ENCODE peak calls at places on chromosome 2, in ten cellular contexts. One of them, this sample, is unnamed.

GRCh38 chr2:26770986-26771586 is 7.0 kb downstream of the SLC35F6 start:
- DNase-seq in GM23248: peak; percentile 80
- DNase-seq in Panc1: no peak
- DNase-seq in WERI-Rb-1: peak; percentile 65
- DNase-seq in lung microvascular endothelial cell: peak; percentile 81
- DNase-seq in germinal center: no peak
- DNase-seq in activated T-helper 1 cell treated with anti-CD3 and anti-CD28 coated beads, Interleukin-2, amount 50 U/mL, for 16 hours: no peak
- DNase-seq in CD8-positive, alpha-beta T cell: no peak
- DNase-seq in kidney tubule cell: peak; percentile 87
- DNase-seq in hypothalamus: peak; percentile 47
- DNase-seq in this sample: peak; percentile 82

GRCh38 chr2:85063981-85064599 is 69.1 kb upstream of the TCF7L1 start:
- DNase-seq in hypothalamus: no peak
- DNase-seq in kidney tubule cell: no peak
- DNase-seq in activated T-helper 1 cell treated with anti-CD3 and anti-CD28 coated beads, Interleukin-2, amount 50 U/mL, for 16 hours: no peak
- DNase-seq in GM23248: no peak
- DNase-seq in germinal center: no peak
- DNase-seq in WERI-Rb-1: no peak
- DNase-seq in CD8-positive, alpha-beta T cell: no peak
- DNase-seq in lung microvascular endothelial cell: no peak
- DNase-seq in Panc1: no peak
- DNase-seq in this sample: no peak

GRCh38 chr2:153487482-153487881 is 8.9 kb upstream of the RPRM start:
- DNase-seq in hypothalamus: no peak
- DNase-seq in activated T-helper 1 cell treated with anti-CD3 and anti-CD28 coated beads, Interleukin-2, amount 50 U/mL, for 16 hours: no peak
- DNase-seq in WERI-Rb-1: no peak
- DNase-seq in kidney tubule cell: peak; percentile 23
- DNase-seq in Panc1: no peak
- DNase-seq in CD8-positive, alpha-beta T cell: no peak
- DNase-seq in lung microvascular endothelial cell: no peak
- DNase-seq in germinal center: no peak
- DNase-seq in GM23248: peak; percentile 5
- DNase-seq in this sample: no peak

GRCh38 chr2:216665717-216666116 is 29.6 kb downstream of the IGFBP5 start:
- DNase-seq in germinal center: no peak
- DNase-seq in hypothalamus: no peak
- DNase-seq in lung microvascular endothelial cell: no peak
- DNase-seq in CD8-positive, alpha-beta T cell: no peak
- DNase-seq in WERI-Rb-1: no peak
- DNase-seq in activated T-helper 1 cell treated with anti-CD3 and anti-CD28 coated beads, Interleukin-2, amount 50 U/mL, for 16 hours: no peak
- DNase-seq in kidney tubule cell: no peak
- DNase-seq in Panc1: no peak
- DNase-seq in GM23248: no peak
- DNase-seq in this sample: no peak

GRCh38 chr2:72278046-72278445 is 130.4 kb upstream of the CYP26B1 start:
- DNase-seq in lung microvascular endothelial cell: peak; percentile 48
- DNase-seq in WERI-Rb-1: no peak
- DNase-seq in hypothalamus: no peak
- DNase-seq in CD8-positive, alpha-beta T cell: no peak
- DNase-seq in Panc1: no peak
- DNase-seq in kidney tubule cell: peak; percentile 55
- DNase-seq in activated T-helper 1 cell treated with anti-CD3 and anti-CD28 coated beads, Interleukin-2, amount 50 U/mL, for 16 hours: no peak
- DNase-seq in GM23248: peak; percentile 87
- DNase-seq in germinal center: no peak
- DNase-seq in this sample: no peak

GRCh38 chr2:239926587-239927234 is 98.4 kb downstream of the NDUFA10 start:
- DNase-seq in kidney tubule cell: no peak
- DNase-seq in CD8-positive, alpha-beta T cell: no peak
- DNase-seq in Panc1: no peak
- DNase-seq in hypothalamus: no peak
- DNase-seq in germinal center: no peak
- DNase-seq in lung microvascular endothelial cell: no peak
- DNase-seq in activated T-helper 1 cell treated with anti-CD3 and anti-CD28 coated beads, Interleukin-2, amount 50 U/mL, for 16 hours: no peak
- DNase-seq in WERI-Rb-1: peak; percentile 4
- DNase-seq in GM23248: peak; percentile 36
- DNase-seq in this sample: peak; percentile 9

GRCh38 chr2:18117592-18117991 is 239.1 kb downstream of the KCNS3 start:
- DNase-seq in WERI-Rb-1: peak; percentile 87
- DNase-seq in CD8-positive, alpha-beta T cell: no peak
- DNase-seq in kidney tubule cell: peak; percentile 54
- DNase-seq in GM23248: peak; percentile 67
- DNase-seq in Panc1: no peak
- DNase-seq in germinal center: no peak
- DNase-seq in lung microvascular endothelial cell: peak; percentile 49
- DNase-seq in hypothalamus: no peak
- DNase-seq in activated T-helper 1 cell treated with anti-CD3 and anti-CD28 coated beads, Interleukin-2, amount 50 U/mL, for 16 hours: no peak
- DNase-seq in this sample: no peak

GRCh38 chr2:43519711-43520221 is 76.1 kb downstream of the THADA start:
- DNase-seq in activated T-helper 1 cell treated with anti-CD3 and anti-CD28 coated beads, Interleukin-2, amount 50 U/mL, for 16 hours: no peak
- DNase-seq in WERI-Rb-1: no peak
- DNase-seq in GM23248: peak; percentile 95
- DNase-seq in CD8-positive, alpha-beta T cell: no peak
- DNase-seq in germinal center: no peak
- DNase-seq in kidney tubule cell: peak; percentile 95
- DNase-seq in lung microvascular endothelial cell: peak; percentile 90
- DNase-seq in Panc1: no peak
- DNase-seq in hypothalamus: no peak
- DNase-seq in this sample: peak; percentile 87

GRCh38 chr2:64858541-64859031 is 130.6 kb upstream of the SLC1A4 start:
- DNase-seq in activated T-helper 1 cell treated with anti-CD3 and anti-CD28 coated beads, Interleukin-2, amount 50 U/mL, for 16 hours: no peak
- DNase-seq in Panc1: no peak
- DNase-seq in CD8-positive, alpha-beta T cell: no peak
- DNase-seq in GM23248: peak; percentile 52
- DNase-seq in lung microvascular endothelial cell: no peak
- DNase-seq in WERI-Rb-1: no peak
- DNase-seq in kidney tubule cell: no peak
- DNase-seq in hypothalamus: no peak
- DNase-seq in germinal center: peak; percentile 40
- DNase-seq in this sample: no peak

GRCh38 chr2:84894131-84894586 is 11.3 kb upstream of the TMSB10 start:
- DNase-seq in kidney tubule cell: no peak
- DNase-seq in germinal center: no peak
- DNase-seq in lung microvascular endothelial cell: no peak
- DNase-seq in CD8-positive, alpha-beta T cell: no peak
- DNase-seq in activated T-helper 1 cell treated with anti-CD3 and anti-CD28 coated beads, Interleukin-2, amount 50 U/mL, for 16 hours: no peak
- DNase-seq in Panc1: no peak
- DNase-seq in GM23248: no peak
- DNase-seq in hypothalamus: no peak
- DNase-seq in WERI-Rb-1: peak; percentile 57
- DNase-seq in this sample: no peak

GRCh38 chr2:105748564-105748963 is 3.9 kb downstream of the NCK2 start:
- DNase-seq in hypothalamus: no peak
- DNase-seq in activated T-helper 1 cell treated with anti-CD3 and anti-CD28 coated beads, Interleukin-2, amount 50 U/mL, for 16 hours: no peak
- DNase-seq in kidney tubule cell: no peak
- DNase-seq in germinal center: no peak
- DNase-seq in GM23248: no peak
- DNase-seq in lung microvascular endothelial cell: peak; percentile 27
- DNase-seq in CD8-positive, alpha-beta T cell: no peak
- DNase-seq in WERI-Rb-1: no peak
- DNase-seq in Panc1: no peak
- DNase-seq in this sample: no peak

GRCh38 chr2:3480352-3481010 is 38.9 kb downstream of the ADI1 start:
- DNase-seq in lung microvascular endothelial cell: no peak
- DNase-seq in activated T-helper 1 cell treated with anti-CD3 and anti-CD28 coated beads, Interleukin-2, amount 50 U/mL, for 16 hours: no peak
- DNase-seq in hypothalamus: no peak
- DNase-seq in Panc1: no peak
- DNase-seq in WERI-Rb-1: peak; percentile 86
- DNase-seq in germinal center: no peak
- DNase-seq in GM23248: peak; percentile 6
- DNase-seq in kidney tubule cell: peak; percentile 15
- DNase-seq in CD8-positive, alpha-beta T cell: no peak
- DNase-seq in this sample: no peak

GRCh38 chr2:225022188-225022587 is 20.1 kb downstream of the DOCK10 start:
- DNase-seq in hypothalamus: no peak
- DNase-seq in activated T-helper 1 cell treated with anti-CD3 and anti-CD28 coated beads, Interleukin-2, amount 50 U/mL, for 16 hours: no peak
- DNase-seq in CD8-positive, alpha-beta T cell: no peak
- DNase-seq in kidney tubule cell: no peak
- DNase-seq in Panc1: no peak
- DNase-seq in germinal center: no peak
- DNase-seq in lung microvascular endothelial cell: no peak
- DNase-seq in WERI-Rb-1: no peak
- DNase-seq in GM23248: no peak
- DNase-seq in this sample: no peak

GRCh38 chr2:122660786-122661634 is 905.6 kb downstream of the TSN start:
- DNase-seq in germinal center: no peak
- DNase-seq in activated T-helper 1 cell treated with anti-CD3 and anti-CD28 coated beads, Interleukin-2, amount 50 U/mL, for 16 hours: no peak
- DNase-seq in Panc1: no peak
- DNase-seq in lung microvascular endothelial cell: no peak
- DNase-seq in WERI-Rb-1: no peak
- DNase-seq in GM23248: no peak
- DNase-seq in CD8-positive, alpha-beta T cell: no peak
- DNase-seq in kidney tubule cell: peak; percentile 13
- DNase-seq in hypothalamus: no peak
- DNase-seq in this sample: no peak

GRCh38 chr2:105104208-105104731 is 66.4 kb downstream of the MRPS9 start:
- DNase-seq in germinal center: no peak
- DNase-seq in WERI-Rb-1: no peak
- DNase-seq in GM23248: peak; percentile 33
- DNase-seq in hypothalamus: no peak
- DNase-seq in Panc1: no peak
- DNase-seq in lung microvascular endothelial cell: peak; percentile 13
- DNase-seq in activated T-helper 1 cell treated with anti-CD3 and anti-CD28 coated beads, Interleukin-2, amount 50 U/mL, for 16 hours: no peak
- DNase-seq in CD8-positive, alpha-beta T cell: no peak
- DNase-seq in kidney tubule cell: peak; percentile 95
- DNase-seq in this sample: no peak

GRCh38 chr2:154375625-154376020 is 322.9 kb upstream of the KCNJ3 start:
- DNase-seq in lung microvascular endothelial cell: peak; percentile 1
- DNase-seq in GM23248: peak; percentile 72
- DNase-seq in hypothalamus: no peak
- DNase-seq in WERI-Rb-1: peak; percentile 11
- DNase-seq in Panc1: peak; percentile 25
- DNase-seq in kidney tubule cell: peak; percentile 57
- DNase-seq in activated T-helper 1 cell treated with anti-CD3 and anti-CD28 coated beads, Interleukin-2, amount 50 U/mL, for 16 hours: no peak
- DNase-seq in germinal center: no peak
- DNase-seq in CD8-positive, alpha-beta T cell: no peak
- DNase-seq in this sample: no peak

GRCh38 chr2:177328056-177328455 is 63.5 kb upstream of the NFE2L2 start:
- DNase-seq in activated T-helper 1 cell treated with anti-CD3 and anti-CD28 coated beads, Interleukin-2, amount 50 U/mL, for 16 hours: no peak
- DNase-seq in GM23248: no peak
- DNase-seq in Panc1: no peak
- DNase-seq in WERI-Rb-1: no peak
- DNase-seq in hypothalamus: no peak
- DNase-seq in kidney tubule cell: no peak
- DNase-seq in germinal center: no peak
- DNase-seq in CD8-positive, alpha-beta T cell: no peak
- DNase-seq in lung microvascular endothelial cell: peak; percentile 59
- DNase-seq in this sample: no peak

GRCh38 chr2:74530239-74531161 is 767 bp downstream of the HTRA2 start:
- DNase-seq in activated T-helper 1 cell treated with anti-CD3 and anti-CD28 coated beads, Interleukin-2, amount 50 U/mL, for 16 hours: no peak
- DNase-seq in GM23248: peak; percentile 60
- DNase-seq in CD8-positive, alpha-beta T cell: no peak
- DNase-seq in Panc1: no peak
- DNase-seq in germinal center: peak; percentile 64
- DNase-seq in kidney tubule cell: peak; percentile 40
- DNase-seq in lung microvascular endothelial cell: peak; percentile 68
- DNase-seq in WERI-Rb-1: peak; percentile 66
- DNase-seq in hypothalamus: peak; percentile 22
- DNase-seq in this sample: no peak

GRCh38 chr2:168798076-168798887 is 4.2 kb upstream of the NOSTRIN start:
- DNase-seq in kidney tubule cell: peak; percentile 10
- DNase-seq in GM23248: no peak
- DNase-seq in Panc1: no peak
- DNase-seq in lung microvascular endothelial cell: peak; percentile 13
- DNase-seq in WERI-Rb-1: no peak
- DNase-seq in CD8-positive, alpha-beta T cell: no peak
- DNase-seq in activated T-helper 1 cell treated with anti-CD3 and anti-CD28 coated beads, Interleukin-2, amount 50 U/mL, for 16 hours: no peak
- DNase-seq in germinal center: no peak
- DNase-seq in hypothalamus: no peak
- DNase-seq in this sample: no peak

GRCh38 chr2:143422681-143423080 is 293.5 kb downstream of the ARHGAP15 start:
- DNase-seq in kidney tubule cell: no peak
- DNase-seq in Panc1: no peak
- DNase-seq in hypothalamus: no peak
- DNase-seq in WERI-Rb-1: no peak
- DNase-seq in CD8-positive, alpha-beta T cell: no peak
- DNase-seq in germinal center: no peak
- DNase-seq in activated T-helper 1 cell treated with anti-CD3 and anti-CD28 coated beads, Interleukin-2, amount 50 U/mL, for 16 hours: no peak
- DNase-seq in lung microvascular endothelial cell: no peak
- DNase-seq in GM23248: no peak
- DNase-seq in this sample: no peak

GRCh38 chr2:15776992-15777702 is 163.2 kb upstream of the MYCN start:
- DNase-seq in activated T-helper 1 cell treated with anti-CD3 and anti-CD28 coated beads, Interleukin-2, amount 50 U/mL, for 16 hours: no peak
- DNase-seq in CD8-positive, alpha-beta T cell: no peak
- DNase-seq in Panc1: no peak
- DNase-seq in WERI-Rb-1: no peak
- DNase-seq in lung microvascular endothelial cell: no peak
- DNase-seq in germinal center: no peak
- DNase-seq in kidney tubule cell: no peak
- DNase-seq in GM23248: no peak
- DNase-seq in hypothalamus: no peak
- DNase-seq in this sample: no peak

This sample was measured in breast epithelium.